ENCODE peak calls at places on chromosome 13, in eight cellular contexts. E, X, J, Y, M, W, F and K are unnamed samples.

GRCh38 chr13:81929988-81930387 is 1589.1 kb upstream of the SPRY2 start:
- DNase-seq in E (no peak), X (no peak), J (no peak), Y (no peak), M (no peak), W (no peak), F (peak; percentile 29), K (no peak)

GRCh38 chr13:32504876-32505275 is 33.7 kb downstream of the N4BP2L2 start:
- DNase-seq in E (no peak), X (no peak), J (no peak), Y (no peak), M (no peak), W (no peak), F (no peak), K (no peak)

GRCh38 chr13:21674271-21675009 is 3.6 kb downstream of the FGF9 start:
- DNase-seq in E (no peak), X (peak; percentile 20), J (peak; percentile 81), Y (no peak), M (peak; percentile 23), W (no peak), F (no peak), K (no peak)

GRCh38 chr13:75353786-75354193 is 128.2 kb downstream of the TBC1D4 start:
- DNase-seq in E (no peak), X (no peak), J (no peak), Y (no peak), M (no peak), W (no peak), F (no peak), K (no peak)

GRCh38 chr13:43346427-43346826 is 323.0 kb downstream of the DNAJC15 start:
- DNase-seq in E (no peak), X (no peak), J (no peak), Y (no peak), M (no peak), W (no peak), F (no peak), K (no peak)

GRCh38 chr13:40440990-40441820 is 225.2 kb downstream of the FOXO1 start:
- DNase-seq in E (peak; percentile 88), X (peak; percentile 90), J (peak; percentile 84), Y (peak; percentile 88), M (peak; percentile 71), W (peak; percentile 73), F (peak; percentile 6), K (peak; percentile 7)

GRCh38 chr13:41136396-41137031 is 3.9 kb upstream of the KBTBD6 start:
- DNase-seq in E (no peak), X (no peak), J (no peak), Y (no peak), M (no peak), W (no peak), F (no peak), K (no peak)

GRCh38 chr13:106835477-106835876 is 267.5 kb upstream of the ARGLU1 start:
- DNase-seq in E (no peak), X (no peak), J (no peak), Y (no peak), M (no peak), W (no peak), F (no peak), K (no peak)

GRCh38 chr13:28495586-28496564 is 947 bp upstream of the FLT1 start:
- DNase-seq in E (no peak), X (no peak), J (no peak), Y (no peak), M (no peak), W (no peak), F (no peak), K (no peak)

GRCh38 chr13:39765801-39766463 is 110.5 kb downstream of the COG6 start:
- DNase-seq in E (peak; percentile 46), X (no peak), J (no peak), Y (peak; percentile 49), M (peak; percentile 76), W (no peak), F (peak; percentile 5), K (no peak)

GRCh38 chr13:59494560-59494970 is 669.2 kb downstream of the DIAPH3 start:
- DNase-seq in E (no peak), X (no peak), J (no peak), Y (peak; percentile 16), M (no peak), W (no peak), F (no peak), K (no peak)

GRCh38 chr13:60448907-60449510 is 52.0 kb downstream of the TDRD3 start:
- DNase-seq in E (no peak), X (no peak), J (no peak), Y (peak; percentile 16), M (no peak), W (no peak), F (peak; percentile 42), K (no peak)

GRCh38 chr13:36352350-36352749 is 6.2 kb upstream of the SPART start:
- DNase-seq in E (no peak), X (no peak), J (no peak), Y (no peak), M (no peak), W (no peak), F (no peak), K (no peak)

GRCh38 chr13:28718186-28718537 is 608 bp downstream of the SLC46A3 start:
- DNase-seq in E (no peak), X (no peak), J (no peak), Y (no peak), M (no peak), W (no peak), F (no peak), K (no peak)

GRCh38 chr13:100520936-100521765 is 67.4 kb downstream of the GGACT start:
- DNase-seq in E (no peak), X (no peak), J (no peak), Y (no peak), M (no peak), W (no peak), F (no peak), K (no peak)

GRCh38 chr13:46154136-46154854 is 27.7 kb downstream of the LCP1 start:
- DNase-seq in E (no peak), X (no peak), J (no peak), Y (no peak), M (no peak), W (no peak), F (no peak), K (no peak)

GRCh38 chr13:46160474-46161066 is 21.4 kb downstream of the LCP1 start:
- DNase-seq in E (no peak), X (no peak), J (no peak), Y (no peak), M (no peak), W (no peak), F (peak; percentile 55), K (peak; percentile 29)

GRCh38 chr13:46158222-46158621 is 23.8 kb downstream of the LCP1 start:
- DNase-seq in E (no peak), X (no peak), J (no peak), Y (no peak), M (no peak), W (no peak), F (no peak), K (no peak)

GRCh38 chr13:46160065-46160464 is 21.9 kb downstream of the LCP1 start:
- DNase-seq in E (no peak), X (no peak), J (no peak), Y (no peak), M (no peak), W (no peak), F (no peak), K (no peak)

DNA sequence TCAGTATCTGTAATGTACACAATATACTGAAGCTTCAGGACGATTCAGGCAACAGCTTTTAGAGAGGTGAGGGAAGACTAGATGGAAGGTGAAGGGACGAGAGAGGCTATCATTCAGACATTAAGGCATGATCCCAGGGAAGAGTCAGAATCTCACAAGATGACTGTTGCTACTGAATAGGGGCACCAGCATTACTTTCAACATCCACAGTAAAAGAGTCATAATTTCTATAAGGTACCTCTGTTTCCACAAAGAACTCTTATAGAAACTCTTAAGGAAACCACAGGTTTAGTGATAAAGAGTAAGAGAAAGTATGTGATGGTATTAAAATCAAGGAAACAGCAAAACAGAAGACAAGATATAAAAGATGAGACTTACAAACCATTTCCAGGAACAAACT is 23.0 kb downstream of the LCP1 start:
- DNase-seq in E (no peak), X (no peak), J (no peak), Y (no peak), M (no peak), W (no peak), F (no peak), K (no peak)
- TF ChIP-seq POLR2A in E (no peak), X (no peak), J (no peak), Y (no peak), M (no peak), W (no peak), F (no peak), K (no peak)

GRCh38 chr13:97434417-97435296 is 688 bp downstream of the RAP2A start:
- DNase-seq in E (peak; percentile 37), X (peak; percentile 43), J (no peak), Y (peak; percentile 58), M (peak; percentile 43), W (peak; percentile 55), F (peak; percentile 31), K (no peak)

GRCh38 chr13:97432917-97433726 is 847 bp upstream of the RAP2A start:
- DNase-seq in E (peak; percentile 98), X (peak; percentile 99), J (peak; percentile 98), Y (peak; percentile 99), M (peak; percentile 99), W (peak; percentile 98), F (peak; percentile 99), K (peak; percentile 80)

GRCh38 chr13:97435297-97435682 is 1.3 kb downstream of the RAP2A start:
- DNase-seq in E (no peak), X (no peak), J (no peak), Y (no peak), M (no peak), W (no peak), F (no peak), K (no peak)

GRCh38 chr13:97432232-97432916 is 1.6 kb upstream of the RAP2A start:
- DNase-seq in E (no peak), X (no peak), J (no peak), Y (no peak), M (no peak), W (no peak), F (no peak), K (no peak)

GRCh38 chr13:97433727-97434416 is at the start of gene RAP2A:
- DNase-seq in E (peak; percentile 90), X (peak; percentile 85), J (peak; percentile 98), Y (peak; percentile 94), M (peak; percentile 91), W (peak; percentile 82), F (peak; percentile 88), K (peak; percentile 77)
- TF ChIP-seq POLR2A in E (no peak), X (peak; percentile 92), J (no peak), Y (no peak), M (peak; percentile 95), W (peak; percentile 38), F (peak; percentile 40), K (peak; percentile 57)

GRCh38 chr13:52749446-52749845 is 9.8 kb upstream of the CNMD start:
- DNase-seq in E (no peak), X (no peak), J (no peak), Y (no peak), M (no peak), W (no peak), F (no peak), K (no peak)
- TF ChIP-seq POLR2A in E (no peak), X (no peak), J (no peak), Y (no peak), M (no peak), W (no peak), F (no peak), K (no peak)

GRCh38 chr13:113660066-113660465 is 2.1 kb upstream of the ATP4B start:
- DNase-seq in E (peak; percentile 25), X (no peak), J (peak; percentile 20), Y (no peak), M (no peak), W (peak; percentile 20), F (no peak), K (no peak)
- TF ChIP-seq POLR2A in E (no peak), X (no peak), J (no peak), Y (no peak), M (no peak), W (no peak), F (no peak), K (no peak)